ENCODE peak calls at places on chromosomes 1 and 21, in four cellular contexts. J is ovary, C is type B pancreatic cell, N is AG20443. W is an unnamed sample.

GRCh38 chr1:180912801-180913616 is at the start of gene KIAA1614:
- DNase-seq in J (peak), C (no peak), N (peak), W (no peak)

GRCh38 chr21:36254106-36254941 is 65.7 kb upstream of the MORC3 start:
- DNase-seq in J (no peak), C (no peak), N (no peak), W (no peak)

GRCh38 chr21:44778499-44778911 is 23.1 kb downstream of the UBE2G2 start:
- DNase-seq in J (no peak), C (no peak), N (no peak), W (no peak)

GRCh38 chr1:14552246-14552970 is 46.1 kb upstream of the KAZN start:
- DNase-seq in J (no peak), C (no peak), N (no peak), W (no peak)

GRCh38 chr1:87367549-87367948 is 38.9 kb downstream of the LMO4 start:
- DNase-seq in J (no peak), C (no peak), N (no peak), W (no peak)

GRCh38 chr21:45975017-45975595 is 6.5 kb upstream of the COL6A1 start:
- DNase-seq in J (peak), C (peak), N (peak), W (peak)

GRCh38 chr1:111699268-111699667 is 39.9 kb downstream of the INKA2 start:
- DNase-seq in J (no peak), C (no peak), N (no peak), W (no peak)

GRCh38 chr1:203512830-203513578 is 19.1 kb downstream of the OPTC start:
- DNase-seq in J (no peak), C (no peak), N (peak), W (peak)

GRCh38 chr21:44485254-44485793 is 30.0 kb downstream of the LRRC3 start:
- DNase-seq in J (peak), C (peak), N (no peak), W (no peak)

GRCh38 chr1:183580281-183580682 is 10.0 kb downstream of the NCF2 start:
- DNase-seq in J (no peak), C (no peak), N (peak), W (no peak)

GRCh38 chr1:224851210-224851849 is 78.1 kb upstream of the DNAH14 start:
- DNase-seq in J (peak), C (no peak), N (peak), W (peak)

GRCh38 chr1:221946768-221947167 is 204.9 kb upstream of the DUSP10 start:
- DNase-seq in J (no peak), C (no peak), N (no peak), W (no peak)

GRCh38 chr1:8015809-8016165 is 10.3 kb downstream of the ERRFI1 start:
- DNase-seq in J (no peak), C (no peak), N (no peak), W (no peak)

GRCh38 chr1:87203890-87204289 is 124.8 kb upstream of the LMO4 start:
- DNase-seq in J (no peak), C (no peak), N (peak), W (no peak)

GRCh38 chr1:40919475-40920011 is 57.4 kb upstream of the CITED4 start:
- DNase-seq in J (no peak), C (no peak), N (no peak), W (peak)

GRCh38 chr1:58858344-58858673 is 74.5 kb upstream of the JUN start:
- DNase-seq in J (no peak), C (no peak), N (no peak), W (no peak)

GRCh38 chr1:25999419-25999818 is 1.6 kb upstream of the PAFAH2 start:
- DNase-seq in J (no peak), C (no peak), N (no peak), W (no peak)

GRCh38 chr1:224503161-224504118 is 68.8 kb upstream of the WDR26 start:
- DNase-seq in J (peak), C (peak), N (peak), W (peak)

GRCh38 chr1:180949616-180950000 is 36.9 kb downstream of the KIAA1614 start:
- DNase-seq in J (no peak), C (no peak), N (no peak), W (no peak)

GRCh38 chr21:27647921-27648320 is 681.0 kb upstream of the ADAMTS5 start:
- DNase-seq in J (no peak), C (no peak), N (no peak), W (no peak)

GRCh38 chr1:120133228-120133927 is 42.9 kb downstream of the SEC22B start:
- DNase-seq in J (no peak), C (no peak), N (peak), W (no peak)

GRCh38 chr1:103525114-103525606 is 339 bp upstream of the RNPC3 start:
- DNase-seq in J (peak), C (no peak), N (peak), W (peak)

GRCh38 chr1:6523566-6523965 is 30.7 kb downstream of the NOL9 start:
- DNase-seq in J (no peak), C (no peak), N (peak), W (peak)

GRCh38 chr1:98472878-98473277 is 188.6 kb upstream of the SNX7 start:
- DNase-seq in J (no peak), C (no peak), N (no peak), W (no peak)

GRCh38 chr1:46244656-46245371 is 2.7 kb upstream of the RAD54L start:
- DNase-seq in J (no peak), C (no peak), N (peak), W (peak)

GRCh38 chr1:167763525-167764220 is 41.9 kb downstream of the MPZL1 start:
- DNase-seq in J (no peak), C (no peak), N (no peak), W (peak)

GRCh38 chr1:203084588-203085527 is 954 bp downstream of the MYOG start:
- DNase-seq in J (no peak), C (peak), N (peak), W (no peak)

GRCh38 chr1:244021427-244021826 is 29.7 kb upstream of the ZBTB18 start:
- DNase-seq in J (no peak), C (no peak), N (no peak), W (no peak)

GRCh38 chr1:59072017-59072947 is 224.6 kb upstream of the FGGY start:
- DNase-seq in J (no peak), C (no peak), N (no peak), W (no peak)

GRCh38 chr1:232382671-232383070 is 247.3 kb downstream of the SIPA1L2 start:
- DNase-seq in J (no peak), C (no peak), N (peak), W (no peak)

GRCh38 chr1:236172041-236172579 is 29.8 kb downstream of the GPR137B start:
- DNase-seq in J (no peak), C (no peak), N (no peak), W (no peak)

GRCh38 chr21:41167348-41168342 is at the start of gene BACE2:
- DNase-seq in J (peak), C (peak), N (peak), W (no peak)

GRCh38 chr1:1046767-1047166 is 26.8 kb downstream of the AGRN start:
- DNase-seq in J (no peak), C (no peak), N (no peak), W (no peak)

GRCh38 chr1:247212012-247212411 is 40.2 kb upstream of the ZNF124 start:
- DNase-seq in J (no peak), C (no peak), N (no peak), W (no peak)